ENCODE peak calls at places on chromosomes 12 and 14, in seven cellular contexts. Z, D, W, S, U, L and X are unnamed samples.

GRCh38 chr14:54647378-54647777 is 80.5 kb downstream of the SAMD4A start:
- DNase-seq in D (no peak), S (no peak), L (no peak), W (no peak), U (no peak), Z (no peak), X (no peak)

GRCh38 chr12:52243774-52244614 is 11.0 kb downstream of the KRT7 start:
- DNase-seq in S (peak; percentile 59), W (peak; percentile 88), L (peak; percentile 78), U (peak; percentile 70), Z (peak; percentile 70), D (peak; percentile 90), X (peak; percentile 90)

GRCh38 chr14:57182760-57183503 is 85.8 kb downstream of the EXOC5 start:
- DNase-seq in S (peak; percentile 18), U (no peak), L (no peak), Z (no peak), D (no peak), W (no peak), X (peak; percentile 9)

GRCh38 chr14:92122351-92122677 is 545 bp downstream of the CPSF2 start:
- DNase-seq in S (no peak), D (no peak), Z (peak; percentile 25), U (peak; percentile 32), L (no peak), W (no peak), X (no peak)

GRCh38 chr14:77344597-77344996 is 23.8 kb downstream of the GSTZ1 start:
- DNase-seq in D (no peak), W (no peak), S (no peak), L (no peak), Z (no peak), U (no peak), X (no peak)

GRCh38 chr12:108702534-108702933 is 28.8 kb downstream of the CORO1C start:
- DNase-seq in U (no peak), D (no peak), Z (no peak), L (no peak), S (no peak), W (no peak), X (no peak)

GRCh38 chr12:74401966-74402365 is 135.7 kb upstream of the ATXN7L3B start:
- DNase-seq in W (no peak), D (no peak), S (no peak), L (no peak), U (no peak), Z (no peak), X (no peak)

GRCh38 chr14:36176524-36176923 is at the start of gene PTCSC3:
- DNase-seq in L (no peak), S (no peak), U (no peak), D (no peak), W (no peak), Z (no peak), X (no peak)

GRCh38 chr12:27934278-27934677 is 38.3 kb downstream of the PTHLH start:
- DNase-seq in Z (no peak), D (no peak), U (no peak), W (no peak), S (no peak), L (no peak), X (no peak)

GRCh38 chr14:101579372-101580080 is 18.2 kb downstream of the DIO3 start:
- DNase-seq in W (peak; percentile 24), Z (no peak), L (no peak), S (no peak), U (no peak), D (no peak), X (no peak)

DNA sequence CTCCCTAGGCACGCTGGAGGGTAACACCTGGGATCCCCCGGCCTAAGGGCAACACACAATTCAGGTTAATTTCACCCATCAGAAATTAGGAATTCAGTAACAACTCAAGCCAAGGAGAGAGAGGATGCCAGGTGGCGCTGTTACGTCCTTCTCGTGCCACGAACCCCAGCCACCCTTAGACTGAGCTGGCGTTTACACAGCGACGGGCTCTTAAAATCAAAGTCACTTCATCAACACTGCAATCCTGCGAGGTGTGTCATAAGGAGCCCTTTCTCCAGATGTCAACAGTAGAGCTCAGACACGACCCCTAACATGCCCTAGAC is 110.6 kb upstream of the TMEM132D start:
- DNase-seq in W (no peak), Z (no peak), U (no peak), L (no peak), S (peak; percentile 29), D (no peak), X (no peak)
- TF ChIP-seq CTCF in W (no peak), Z (no peak), U (no peak), L (no peak), S (no peak), D (no peak), X (no peak)

GRCh38 chr12:14850929-14851663 is 7.8 kb upstream of the ART4 start:
- DNase-seq in L (no peak), D (no peak), S (no peak), Z (no peak), W (no peak), U (no peak), X (no peak)

GRCh38 chr12:14858513-14858912 is 15.2 kb upstream of the ART4 start:
- DNase-seq in S (no peak), W (no peak), Z (no peak), D (no peak), L (no peak), U (no peak), X (no peak)

GRCh38 chr12:14852880-14853279 is 9.6 kb upstream of the ART4 start:
- DNase-seq in S (no peak), D (no peak), W (no peak), L (no peak), Z (no peak), U (no peak), X (no peak)

GRCh38 chr12:14853966-14854365 is 10.6 kb upstream of the ART4 start:
- DNase-seq in Z (no peak), W (no peak), D (no peak), U (no peak), S (no peak), L (no peak), X (no peak)

DNA sequence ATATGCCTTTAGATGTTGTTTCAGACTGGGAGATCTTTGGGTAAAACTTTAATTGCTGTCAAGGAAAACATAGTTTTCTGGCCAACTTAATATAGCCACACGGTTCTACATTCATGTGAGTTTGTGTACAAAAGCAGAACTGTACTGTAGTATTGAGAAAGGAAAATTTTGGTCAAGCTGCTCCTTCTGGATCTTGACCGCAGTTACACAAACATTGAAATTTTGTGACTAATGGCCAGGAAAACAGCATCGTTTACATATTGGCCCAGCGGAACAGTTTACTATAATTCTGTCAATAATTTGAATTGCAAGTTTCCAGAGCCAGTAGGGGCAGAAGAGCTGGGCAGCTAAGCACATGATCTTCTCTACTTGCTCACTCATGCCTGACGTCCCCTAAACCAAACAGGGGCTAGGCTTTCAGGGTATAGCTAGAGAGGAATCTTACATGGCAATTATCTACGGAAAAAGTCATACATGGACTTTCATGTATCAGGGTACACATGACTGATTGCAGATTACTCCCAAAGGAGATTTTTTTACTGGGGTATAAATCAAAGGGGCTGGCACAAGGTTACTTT is 11.3 kb upstream of the ART4 start:
- DNase-seq in W (no peak), Z (no peak), D (no peak), S (no peak), U (no peak), L (no peak), X (no peak)
- H3K27ac ChIP-seq in W (no peak overlapping the region), Z (no peak overlapping the region), D (no peak overlapping the region), S (peak overlapping the region; percentile 38), U (no peak overlapping the region), L (no peak overlapping the region), X (no peak overlapping the region)

GRCh38 chr14:51478241-51478640 is 173.5 kb upstream of the FRMD6 start:
- DNase-seq in L (no peak), S (no peak), D (no peak), Z (no peak), W (no peak), U (no peak), X (no peak)

GRCh38 chr14:51472881-51473280 is 178.8 kb upstream of the FRMD6 start:
- DNase-seq in D (no peak), U (no peak), W (no peak), S (peak; percentile 11), L (no peak), Z (no peak), X (no peak)

GRCh38 chr14:51474854-51475253 is 176.9 kb upstream of the FRMD6 start:
- DNase-seq in L (no peak), S (no peak), W (no peak), Z (no peak), D (no peak), U (no peak), X (peak; percentile 72)

GRCh38 chr14:51473351-51473750 is 178.4 kb upstream of the FRMD6 start:
- DNase-seq in U (no peak), L (no peak), S (no peak), D (no peak), W (no peak), Z (no peak), X (no peak)

GRCh38 chr14:51473808-51474207 is 177.9 kb upstream of the FRMD6 start:
- DNase-seq in U (no peak), D (no peak), L (no peak), Z (no peak), W (no peak), S (no peak), X (no peak)
- H3K4me1 ChIP-seq in U (no peaks in the 10 kb centered on the region), D (no peaks in the 10 kb centered on the region), L (no peaks in the 10 kb centered on the region), Z (no peaks in the 10 kb centered on the region), W (no peaks in the 10 kb centered on the region), S (peaks cover 11% of the 10 kb centered on the region), X (peaks cover 29% of the 10 kb centered on the region)

GRCh38 chr12:79884401-79885006 is 50.4 kb downstream of the PPP1R12A start:
- DNase-seq in S (no peak), Z (no peak), U (no peak), D (no peak), W (no peak), L (no peak), X (no peak)
- TF ChIP-seq CTCF in S (no peak), Z (no peak), U (no peak), D (no peak), W (no peak), L (no peak), X (no peak)